ENCODE peak calls at places on chromosomes 1 and 21, in ten cellular contexts. N is iris pigment epithelial cell; E is Caki2; H is mesenteric fat pad; I is K562; K is COR-L47; X is C1 segment of cervical spinal cord; F is stimulated activated CD4-positive, alpha-beta T cell treated with anti-CD3 and anti-CD28 coated beads, TNF-alpha, amount 100 ng/mL, for 1 hour; G is omental fat pad; B is A549. S is an unnamed sample.

GRCh38 chr1:190226006-190226405 is 251.7 kb downstream of the BRINP3 start:
- DNase-seq in N (no peak), E (no peak), H (no peak), I (no peak), K (no peak), X (no peak), F (no peak), G (no peak), B (no peak), S (no peak)

GRCh38 chr1:59316497-59317128 is 19.7 kb downstream of the FGGY start:
- DNase-seq in N (peak; percentile 76), E (no peak), H (no peak), I (no peak), K (no peak), X (no peak), F (no peak), G (no peak), B (no peak), S (no peak)

GRCh38 chr1:169697769-169698168 is 13.7 kb downstream of the SELL start:
- DNase-seq in N (no peak), E (no peak), H (no peak), I (no peak), K (no peak), X (no peak), F (no peak), G (no peak), B (no peak), S (no peak)

GRCh38 chr21:33948096-33948950 is 32.7 kb upstream of the ATP5PO start:
- DNase-seq in N (peak; percentile 11), E (no peak), H (no peak), I (peak; percentile 60), K (peak; percentile 91), X (peak; percentile 48), F (peak; percentile 43), G (no peak), B (peak; percentile 53), S (peak; percentile 31)

GRCh38 chr1:202018226-202018475 is 7.8 kb downstream of the ELF3 start:
- DNase-seq in N (no peak), E (no peak), H (no peak), I (no peak), K (no peak), X (no peak), F (no peak), G (no peak), B (no peak), S (no peak)

GRCh38 chr1:218164111-218164929 is 120.8 kb upstream of the RRP15 start:
- DNase-seq in N (peak; percentile 26), E (peak; percentile 36), H (no peak), I (no peak), K (peak; percentile 62), X (no peak), F (no peak), G (no peak), B (peak; percentile 13), S (no peak)

GRCh38 chr1:15667362-15667761 is 16.8 kb upstream of the PLEKHM2 start:
- DNase-seq in N (no peak), E (no peak), H (no peak), I (no peak), K (no peak), X (no peak), F (no peak), G (no peak), B (no peak), S (no peak)

GRCh38 chr1:209154916-209155315 is 428.6 kb upstream of the CAMK1G start:
- DNase-seq in N (no peak), E (no peak), H (no peak), I (no peak), K (no peak), X (no peak), F (no peak), G (no peak), B (no peak), S (no peak)

GRCh38 chr1:10644307-10645128 is 151.9 kb downstream of the CASZ1 start:
- DNase-seq in N (no peak), E (no peak), H (no peak), I (peak; percentile 76), K (no peak), X (no peak), F (no peak), G (no peak), B (no peak), S (no peak)

GRCh38 chr1:29633784-29634183 is 397.5 kb downstream of the PTPRU start:
- DNase-seq in N (no peak), E (no peak), H (peak; percentile 62), I (no peak), K (peak; percentile 18), X (no peak), F (no peak), G (no peak), B (no peak), S (no peak)

GRCh38 chr1:151047925-151048644 is 534 bp downstream of the C1orf56 start:
- DNase-seq in N (peak; percentile 82), E (peak; percentile 62), H (no peak), I (no peak), K (peak; percentile 55), X (peak; percentile 82), F (peak; percentile 34), G (peak; percentile 37), B (peak; percentile 96), S (peak; percentile 7)

GRCh38 chr1:92480813-92481597 is 5.7 kb downstream of the GFI1 start:
- DNase-seq in N (no peak), E (no peak), H (no peak), I (no peak), K (no peak), X (no peak), F (no peak), G (no peak), B (no peak), S (no peak)

GRCh38 chr1:152164542-152165136 is 5.6 kb upstream of the RPTN start:
- DNase-seq in N (no peak), E (no peak), H (no peak), I (no peak), K (no peak), X (no peak), F (no peak), G (no peak), B (no peak), S (no peak)

GRCh38 chr1:150876111-150876434 is 326 bp downstream of the ARNT start:
- DNase-seq in N (peak; percentile 67), E (no peak), H (no peak), I (no peak), K (no peak), X (no peak), F (no peak), G (no peak), B (peak; percentile 42), S (no peak)

GRCh38 chr1:51331206-51332100 is 1.1 kb upstream of the TTC39A start:
- DNase-seq in N (peak; percentile 40), E (peak; percentile 88), H (peak; percentile 51), I (peak; percentile 92), K (peak; percentile 37), X (no peak), F (no peak), G (no peak), B (peak; percentile 62), S (no peak)

GRCh38 chr1:158999301-159000069 is 10.2 kb upstream of the IFI16 start:
- DNase-seq in N (peak; percentile 78), E (peak; percentile 86), H (no peak), I (no peak), K (no peak), X (peak; percentile 67), F (no peak), G (peak; percentile 55), B (no peak), S (no peak)

GRCh38 chr1:39106949-39107740 is 81.0 kb downstream of the NDUFS5 start:
- DNase-seq in N (no peak), E (no peak), H (no peak), I (no peak), K (no peak), X (no peak), F (no peak), G (no peak), B (no peak), S (no peak)

GRCh38 chr1:20487236-20487590 is 1.2 kb upstream of the CAMK2N1 start:
- DNase-seq in N (no peak), E (no peak), H (no peak), I (no peak), K (no peak), X (no peak), F (no peak), G (no peak), B (no peak), S (no peak)

GRCh38 chr1:36513676-36514473 is 31.2 kb upstream of the CSF3R start:
- DNase-seq in N (no peak), E (no peak), H (peak; percentile 75), I (peak; percentile 53), K (no peak), X (no peak), F (no peak), G (no peak), B (no peak), S (no peak)

GRCh38 chr1:117060441-117061317 is 553 bp downstream of the TTF2 start:
- DNase-seq in N (peak; percentile 63), E (peak; percentile 35), H (no peak), I (peak; percentile 67), K (no peak), X (no peak), F (no peak), G (no peak), B (peak; percentile 71), S (peak; percentile 11)

GRCh38 chr1:95509989-95510388 is 276.0 kb downstream of the RWDD3 start:
- DNase-seq in N (no peak), E (no peak), H (no peak), I (no peak), K (no peak), X (no peak), F (no peak), G (no peak), B (no peak), S (no peak)

GRCh38 chr1:242556276-242556675 is 31.8 kb upstream of the PLD5 start:
- DNase-seq in N (no peak), E (no peak), H (no peak), I (no peak), K (no peak), X (no peak), F (no peak), G (no peak), B (no peak), S (no peak)